ENCODE peak calls at places on chromosomes 4 and X, in five cellular contexts. K is stimulated activated naive B cell treated with anti-CD40 and anti-IgM and Interleukin-4, amounts not matched to agents 10 μg/mL and 1 μg/mL and 100 μg/mL, for 72 hours; I is nephron progenitor cell; H is kidney epithelial cell; G is stimulated activated CD4-positive, alpha-beta T cell treated with anti-CD3 and anti-CD28 coated beads, Interleukin-15, amount 100 ng/mL, for 1 hour. C is an unnamed sample.

GRCh38 chrX:140447150-140447549 is 57.7 kb downstream of the SOX3 start:
- DNase-seq in K (no peak), I (no peak), H (no peak), G (no peak), C (no peak)

GRCh38 chr4:8035371-8035780 is 95.7 kb upstream of the AFAP1 start:
- DNase-seq in K (peak), I (no peak), H (peak), G (no peak), C (no peak)

GRCh38 chr4:6225469-6225868 is 25.1 kb upstream of the JAKMIP1 start:
- DNase-seq in K (no peak), I (peak), H (no peak), G (no peak), C (no peak)

GRCh38 chrX:100895365-100896075 is 21.4 kb upstream of the NOX1 start:
- DNase-seq in K (peak), I (peak), H (no peak), G (no peak), C (peak)

GRCh38 chr4:11293866-11294265 is 134.8 kb downstream of the HS3ST1 start:
- DNase-seq in K (no peak), I (no peak), H (no peak), G (no peak), C (no peak)

GRCh38 chrX:10519761-10520160 is 100.6 kb downstream of the MID1 start:
- DNase-seq in K (no peak), I (no peak), H (no peak), G (no peak), C (no peak)

GRCh38 chrX:17710836-17711235 is 26.5 kb upstream of the SCML1 start:
- DNase-seq in K (no peak), I (no peak), H (no peak), G (no peak), C (no peak)

GRCh38 chr4:98374643-98375042 is 113.5 kb downstream of the RAP1GDS1 start:
- DNase-seq in K (no peak), I (no peak), H (no peak), G (no peak), C (no peak)

GRCh38 chrX:154531626-154532025 is 15.0 kb downstream of the G6PD start:
- DNase-seq in K (no peak), I (no peak), H (no peak), G (no peak), C (no peak)

GRCh38 chrX:41095962-41096955 is 11.0 kb downstream of the USP9X start:
- DNase-seq in K (no peak), I (no peak), H (no peak), G (no peak), C (no peak)

GRCh38 chr4:2852481-2852881 is 8.8 kb downstream of the ADD1 start:
- DNase-seq in K (no peak), I (no peak), H (no peak), G (no peak), C (no peak)

GRCh38 chrX:91039777-91040176 is 394.9 kb upstream of the PABPC5 start:
- DNase-seq in K (no peak), I (no peak), H (no peak), G (no peak), C (no peak)

GRCh38 chrX:107730991-107731766 is 44.4 kb downstream of the TSC22D3 start:
- DNase-seq in K (no peak), I (no peak), H (no peak), G (no peak), C (peak)

GRCh38 chr4:16772366-16772850 is 126.0 kb downstream of the LDB2 start:
- DNase-seq in K (no peak), I (no peak), H (no peak), G (no peak), C (no peak)

GRCh38 chr4:24089831-24090531 is 200.1 kb upstream of the PPARGC1A start:
- DNase-seq in K (no peak), I (no peak), H (no peak), G (no peak), C (no peak)

GRCh38 chr4:88737304-88738015 is 39.8 kb upstream of the NAP1L5 start:
- DNase-seq in K (peak), I (peak), H (peak), G (no peak), C (peak)

GRCh38 chrX:142637206-142637605 is 388.5 kb upstream of the SPANXN4 start:
- DNase-seq in K (no peak), I (no peak), H (no peak), G (no peak), C (no peak)

GRCh38 chrX:27863813-27864212 is 56.0 kb downstream of the MAGEB10 start:
- DNase-seq in K (no peak), I (no peak), H (no peak), G (no peak), C (no peak)

GRCh38 chr4:24798036-24798610 is 2.8 kb downstream of the SOD3 start:
- DNase-seq in K (no peak), I (no peak), H (no peak), G (no peak), C (no peak)

GRCh38 chr4:15778191-15778741 is at the start of gene CD38:
- DNase-seq in K (peak), I (peak), H (no peak), G (peak), C (peak)

GRCh38 chr4:1367230-1367935 is 20.4 kb downstream of the UVSSA start:
- DNase-seq in K (no peak), I (no peak), H (no peak), G (no peak), C (no peak)

GRCh38 chrX:103953353-103953752 is 9.1 kb upstream of the TMSB15B start:
- DNase-seq in K (no peak), I (no peak), H (no peak), G (no peak), C (no peak)

GRCh38 chrX:17403231-17403691 is 28.3 kb downstream of the NHS start:
- DNase-seq in K (no peak), I (no peak), H (no peak), G (no peak), C (no peak)

C was measured in Calu3.